ENCODE peak calls at places on chromosomes 1 and 21, in nine cellular contexts. Y is NT2/D1, D is mucosa of gallbladder, X is AG09309, I is NCI-H2081, L is progenitor cell of endocrine pancreas, E is sciatic nerve, Q is MCF 10A, S is NCI-H1105 treated with DMSO at 0.1 percent for 48 hours. U is an unnamed sample.

GRCh38 chr1:234621657-234622335 is 11.8 kb upstream of the IRF2BP2 start:
- DNase-seq in Q (no peak), X (no peak), D (no peak), Y (no peak), E (no peak), L (no peak), S (no peak), I (peak), U (no peak)

GRCh38 chr1:28194326-28195035 is 18.0 kb upstream of the PTAFR start:
- DNase-seq in L (no peak), S (no peak), Q (no peak), I (no peak), X (no peak), E (no peak), D (no peak), Y (no peak), U (no peak)

GRCh38 chr1:56509713-56510641 is 69.4 kb downstream of the PLPP3 start:
- DNase-seq in S (no peak), Q (no peak), L (no peak), Y (no peak), D (no peak), I (no peak), E (no peak), X (no peak), U (no peak)

GRCh38 chr1:39919545-39919944 is 17.8 kb upstream of the MYCL start:
- DNase-seq in E (no peak), D (peak), Y (peak), S (peak), L (peak), I (peak), X (no peak), Q (peak), U (no peak)

GRCh38 chr1:227782226-227782625 is 33.2 kb upstream of the PRSS38 start:
- DNase-seq in Q (no peak), X (no peak), E (no peak), Y (no peak), I (no peak), L (no peak), D (no peak), S (no peak), U (no peak)

GRCh38 chr1:163562355-163562754 is 240.6 kb downstream of the NUF2 start:
- DNase-seq in D (no peak), L (no peak), S (no peak), Y (no peak), E (no peak), I (no peak), X (no peak), Q (no peak), U (no peak)

GRCh38 chr1:28631713-28632112 is 11.2 kb downstream of the TAF12 start:
- DNase-seq in E (no peak), D (no peak), I (no peak), S (no peak), Q (no peak), Y (no peak), X (no peak), L (no peak), U (no peak)

GRCh38 chr21:29166853-29167252 is 36.4 kb downstream of the MAP3K7CL start:
- DNase-seq in X (no peak), L (no peak), D (no peak), E (no peak), I (no peak), S (no peak), Q (no peak), Y (no peak), U (no peak)

GRCh38 chr1:237386362-237387143 is 344.6 kb downstream of the RYR2 start:
- DNase-seq in S (peak), Y (peak), X (no peak), D (no peak), L (no peak), Q (peak), I (peak), E (no peak), U (no peak)

GRCh38 chr21:42459065-42459430 is 37.0 kb downstream of the RSPH1 start:
- DNase-seq in I (no peak), X (no peak), Y (no peak), L (no peak), E (no peak), D (no peak), S (no peak), Q (no peak), U (no peak)

GRCh38 chr1:159916240-159917051 is 8.9 kb downstream of the TAGLN2 start:
- DNase-seq in S (no peak), E (no peak), Y (peak), I (peak), Q (peak), L (no peak), X (peak), D (peak), U (no peak)

GRCh38 chr1:203506821-203507220 is 12.9 kb downstream of the OPTC start:
- DNase-seq in L (no peak), E (no peak), X (no peak), I (no peak), S (no peak), Y (no peak), Q (no peak), D (no peak), U (no peak)

GRCh38 chr1:55474168-55474786 is 259.1 kb upstream of the USP24 start:
- DNase-seq in D (no peak), Q (peak), Y (no peak), S (no peak), L (no peak), I (no peak), X (no peak), E (no peak), U (no peak)

GRCh38 chr1:82778612-82779011 is 977.9 kb downstream of the ADGRL2 start:
- DNase-seq in E (no peak), X (no peak), S (no peak), D (no peak), L (no peak), Q (peak), Y (peak), I (no peak), U (no peak)

GRCh38 chr1:205261946-205262668 is 34.4 kb downstream of the TMCC2 start:
- DNase-seq in X (no peak), D (no peak), Q (no peak), Y (no peak), E (no peak), L (no peak), I (no peak), S (no peak), U (no peak)

U was measured in HFF-Myc.